ENCODE peak calls at places on chromosomes 2 and 18, in four cellular contexts. J is uterus, M is amniotic stem cell, I is DMS153. E is an unnamed sample.

GRCh38 chr2:42881732-42882131 is 89.3 kb upstream of the HAAO start:
- DNase-seq in I (no peak), M (no peak), J (no peak), E (no peak)

GRCh38 chr2:8447610-8448221 is 234.1 kb upstream of the ID2 start:
- DNase-seq in M (peak; percentile 7), I (no peak), J (no peak), E (no peak)

GRCh38 chr2:21229302-21229701 is 105.5 kb downstream of the TDRD15 start:
- DNase-seq in I (no peak), J (no peak), M (no peak), E (no peak)

GRCh38 chr2:188050716-188051115 is 241.0 kb upstream of the GULP1 start:
- DNase-seq in J (no peak), M (no peak), I (no peak), E (no peak)

GRCh38 chr2:168245074-168245825 is 2.1 kb downstream of the STK39 start:
- DNase-seq in M (no peak), J (no peak), I (no peak), E (no peak)

GRCh38 chr18:75209129-75209951 is at the start of gene PTGR3:
- DNase-seq in J (peak; percentile 81), I (peak; percentile 69), M (peak; percentile 43), E (no peak)

GRCh38 chr18:24014062-24014985 is at the start of gene TTC39C:
- DNase-seq in I (no peak), J (peak; percentile 81), M (peak; percentile 63), E (no peak)

GRCh38 chr2:188811522-188811921 is 162.7 kb upstream of the COL3A1 start:
- DNase-seq in J (no peak), M (no peak), I (no peak), E (no peak)

GRCh38 chr2:186429095-186429494 is 57.0 kb upstream of the ZC3H15 start:
- DNase-seq in M (no peak), I (no peak), J (no peak), E (no peak)

GRCh38 chr18:75429975-75430374 is 2.5 kb upstream of the SMIM21 start:
- DNase-seq in I (no peak), M (no peak), J (no peak), E (no peak)